ENCODE peak calls at places on chromosomes 5 and 9, in ten cellular contexts. E is HepG2; S is psoas muscle; O is activated T-helper 1 cell treated with anti-CD3 and anti-CD28 coated beads, Interleukin-2, amount 50 U/mL, for 16 hours; V is H9; A is globus pallidus; B is choroid plexus epithelial cell; D is pulmonary artery endothelial cell; I is EH; P is lung microvascular endothelial cell. L is an unnamed sample.

GRCh38 chr5:151086905-151087360 is 6.1 kb upstream of the TNIP1 start:
- DNase-seq in D (no peak), E (no peak), S (no peak), I (no peak), O (peak; percentile 61), B (no peak), A (no peak), P (peak; percentile 53), V (no peak), L (no peak)

GRCh38 chr5:111432828-111433536 is 79.4 kb downstream of the STARD4 start:
- DNase-seq in P (no peak), I (peak; percentile 38), D (no peak), V (no peak), B (no peak), E (no peak), S (no peak), O (no peak), A (no peak), L (no peak)

GRCh38 chr9:20441704-20442423 is 180.4 kb downstream of the MLLT3 start:
- DNase-seq in E (no peak), D (no peak), A (no peak), V (no peak), I (peak; percentile 55), P (no peak), S (no peak), O (no peak), B (no peak), L (no peak)

GRCh38 chr5:175309218-175309617 is 134.8 kb downstream of the DRD1 start:
- DNase-seq in S (no peak), O (no peak), D (no peak), B (no peak), P (no peak), E (no peak), I (no peak), A (no peak), V (no peak), L (no peak)

GRCh38 chr9:86667307-86667706 is 280.0 kb downstream of the GAS1 start:
- DNase-seq in O (no peak), P (no peak), B (peak; percentile 64), S (no peak), E (no peak), D (no peak), I (no peak), A (no peak), V (no peak), L (no peak)

GRCh38 chr5:65914644-65915196 is 11.7 kb upstream of the ERBIN start:
- DNase-seq in V (no peak), A (peak; percentile 33), D (no peak), P (no peak), E (peak; percentile 17), B (no peak), I (no peak), O (no peak), S (no peak), L (no peak)

GRCh38 chr5:6454628-6455053 is 6.0 kb downstream of the UBE2QL1 start:
- DNase-seq in A (no peak), D (no peak), P (no peak), V (no peak), B (no peak), E (no peak), S (peak; percentile 86), O (no peak), I (no peak), L (no peak)

GRCh38 chr9:33198163-33198562 is 31.0 kb upstream of the B4GALT1 start:
- DNase-seq in V (no peak), E (no peak), S (peak; percentile 85), O (no peak), A (peak; percentile 33), I (peak; percentile 52), B (no peak), P (no peak), D (no peak), L (no peak)

GRCh38 chr5:160484644-160485043 is 63.0 kb downstream of the PTTG1 start:
- DNase-seq in A (no peak), P (no peak), O (no peak), S (no peak), B (no peak), E (no peak), I (no peak), V (no peak), D (no peak), L (no peak)

GRCh38 chr5:2293906-2294305 is 411.2 kb upstream of the IRX4 start:
- DNase-seq in O (no peak), V (peak; percentile 8), S (no peak), E (no peak), B (no peak), A (no peak), I (no peak), D (no peak), P (no peak), L (no peak)

GRCh38 chr9:92294297-92294676 is 790 bp upstream of the IARS1 start:
- DNase-seq in A (no peak), E (peak; percentile 9), V (peak; percentile 30), O (no peak), P (peak; percentile 24), S (no peak), B (no peak), D (no peak), I (peak; percentile 50), L (peak; percentile 21)

GRCh38 chr9:3868012-3868411 is 342.2 kb upstream of the RFX3 start:
- DNase-seq in D (no peak), V (no peak), I (peak; percentile 19), S (no peak), E (no peak), O (no peak), B (no peak), P (no peak), A (no peak), L (no peak)

GRCh38 chr9:21873540-21874221 is 71.2 kb downstream of the MTAP start:
- DNase-seq in V (no peak), P (peak; percentile 85), E (no peak), O (no peak), S (no peak), A (no peak), B (peak; percentile 72), D (peak; percentile 77), I (peak; percentile 76), L (no peak)

GRCh38 chr5:75052461-75053285 is at the start of gene GCNT4:
- DNase-seq in S (peak; percentile 79), E (no peak), B (peak; percentile 37), V (peak; percentile 51), P (peak; percentile 28), A (peak; percentile 23), O (peak; percentile 20), D (no peak), I (peak; percentile 72), L (peak; percentile 69)

GRCh38 chr5:56161927-56162326 is 71.2 kb downstream of the ANKRD55 start:
- DNase-seq in S (no peak), E (no peak), I (no peak), D (no peak), O (no peak), A (no peak), V (no peak), B (no peak), P (no peak), L (no peak)

GRCh38 chr5:97078958-97079357 is 63.5 kb downstream of the LIX1 start:
- DNase-seq in E (no peak), I (no peak), P (no peak), O (no peak), V (no peak), D (no peak), A (no peak), S (no peak), B (no peak), L (no peak)

GRCh38 chr9:130939405-130939941 is 426 bp upstream of the FIBCD1 start:
- DNase-seq in D (no peak), O (no peak), S (no peak), A (no peak), B (no peak), I (no peak), V (peak; percentile 47), P (peak; percentile 15), E (no peak), L (peak; percentile 68)

GRCh38 chr9:129675656-129676055 is 10.2 kb downstream of the PRRX2 start:
- DNase-seq in V (no peak), A (no peak), B (peak; percentile 21), D (no peak), O (no peak), S (no peak), E (no peak), P (no peak), I (no peak), L (no peak)

GRCh38 chr9:133360400-133361393 is 4.3 kb downstream of the SURF2 start:
- DNase-seq in E (no peak), B (peak; percentile 18), P (no peak), A (no peak), D (no peak), O (no peak), V (no peak), I (no peak), S (no peak), L (no peak)

GRCh38 chr5:160198886-160199409 is 30.4 kb upstream of the FABP6 start:
- DNase-seq in P (no peak), E (no peak), I (no peak), A (no peak), D (no peak), B (no peak), O (no peak), V (peak; percentile 38), S (no peak), L (peak; percentile 20)

GRCh38 chr9:118362596-118362995 is 658.4 kb downstream of the TLR4 start:
- DNase-seq in I (no peak), O (no peak), B (no peak), A (no peak), S (no peak), D (no peak), P (no peak), E (no peak), V (no peak), L (no peak)

GRCh38 chr5:172632346-172633092 is 8.5 kb upstream of the NEURL1B start:
- DNase-seq in E (no peak), B (no peak), D (no peak), V (peak; percentile 9), P (no peak), O (no peak), I (no peak), A (no peak), S (no peak), L (no peak)

GRCh38 chr9:34370970-34371880 is 5.5 kb downstream of the MYORG start:
- DNase-seq in P (no peak), O (no peak), S (no peak), I (peak; percentile 32), D (no peak), V (no peak), E (no peak), B (peak; percentile 12), A (no peak), L (no peak)